ENCODE peak calls at places on chromosomes 12 and 14, in six cellular contexts. Q, Z, O, H, P and F are unnamed samples.

GRCh38 chr12:52636189-52636588 is 15.8 kb downstream of the KRT2 start:
- DNase-seq in Q (peak; percentile 44), H (no peak), O (no peak), P (no peak), Z (peak; percentile 6), F (no peak)

GRCh38 chr12:27995406-27995805 is 22.9 kb upstream of the PTHLH start:
- DNase-seq in O (no peak), H (no peak), Z (no peak), P (no peak), Q (no peak), F (no peak)

GRCh38 chr14:98593361-98593761 is 678.6 kb downstream of the BCL11B start:
- DNase-seq in O (no peak), P (no peak), Z (no peak), Q (no peak), H (no peak), F (no peak)

GRCh38 chr12:109540526-109541411 is 32.5 kb downstream of the MMAB start:
- DNase-seq in Q (no peak), O (no peak), P (no peak), Z (no peak), H (no peak), F (no peak)

GRCh38 chr14:36940476-36940875 is 231.9 kb downstream of the SLC25A21 start:
- DNase-seq in P (no peak), O (no peak), H (no peak), Q (no peak), Z (no peak), F (no peak)

GRCh38 chr12:42407306-42407705 is 81.3 kb downstream of the PPHLN1 start:
- DNase-seq in Z (no peak), P (no peak), O (no peak), H (no peak), Q (no peak), F (no peak)

GRCh38 chr12:106000376-106001104 is 138.2 kb downstream of the NUAK1 start:
- DNase-seq in H (no peak), O (no peak), P (no peak), Z (no peak), Q (no peak), F (no peak)

GRCh38 chr12:104460973-104461693 is 4.4 kb downstream of the CHST11 start:
- DNase-seq in H (no peak), Q (no peak), Z (no peak), O (no peak), P (no peak), F (no peak)

GRCh38 chr12:110739894-110740293 is 2.8 kb downstream of the PPP1CC start:
- DNase-seq in H (no peak), Q (no peak), Z (no peak), P (no peak), O (no peak), F (no peak)

GRCh38 chr12:28799337-28799736 is 349.7 kb upstream of the FAR2 start:
- DNase-seq in O (no peak), P (no peak), Q (no peak), Z (no peak), H (no peak), F (no peak)

GRCh38 chr12:2607881-2608607 is 186.7 kb upstream of the FKBP4 start:
- DNase-seq in Q (no peak), Z (no peak), H (no peak), O (no peak), P (no peak), F (no peak)

GRCh38 chr14:101109981-101110728 is 206.6 kb upstream of the RTL1 start:
- DNase-seq in Q (peak; percentile 57), O (no peak), Z (no peak), H (no peak), P (no peak), F (peak; percentile 1)

GRCh38 chr14:77508249-77508648 is 9.6 kb upstream of the ISM2 start:
- DNase-seq in H (no peak), O (no peak), P (no peak), Q (no peak), Z (no peak), F (no peak)

GRCh38 chr14:64654931-64655330 is 49.3 kb upstream of the PLEKHG3 start:
- DNase-seq in O (no peak), H (no peak), Z (no peak), P (no peak), Q (peak; percentile 63), F (no peak)

GRCh38 chr12:69988601-69989194 is 163.7 kb downstream of the MYRFL start:
- DNase-seq in Q (no peak), H (no peak), Z (no peak), P (no peak), O (no peak), F (no peak)

GRCh38 chr14:94401083-94401482 is 12.7 kb upstream of the SERPINA1 start:
- DNase-seq in P (no peak), H (no peak), O (no peak), Z (no peak), Q (no peak), F (no peak)